ENCODE peak calls at places on chromosomes 6 and 20, in four cellular contexts. Q, F, T and S are unnamed samples.

GRCh38 chr6:31162463-31163165 is 4.2 kb downstream of the TCF19 start:
- DNase-seq in F (no peak), Q (no peak), T (no peak), S (no peak)

GRCh38 chr6:156954781-156955180 is 177.6 kb downstream of the ARID1B start:
- DNase-seq in T (no peak), Q (no peak), F (no peak), S (no peak)

GRCh38 chr6:157333537-157333936 is 10.2 kb upstream of the TMEM242 start:
- DNase-seq in Q (no peak), F (no peak), T (no peak), S (no peak)

GRCh38 chr6:120671519-120671918 is 662.8 kb downstream of the TBC1D32 start:
- DNase-seq in F (peak), Q (no peak), T (no peak), S (no peak)

GRCh38 chr6:81204741-81205140 is 547.7 kb downstream of the TENT5A start:
- DNase-seq in T (peak), F (no peak), Q (no peak), S (no peak)

GRCh38 chr6:92521553-92521952 is 897.8 kb downstream of the EPHA7 start:
- DNase-seq in T (no peak), F (no peak), Q (no peak), S (no peak)

GRCh38 chr6:2807342-2808090 is 34.1 kb downstream of the SERPINB1 start:
- DNase-seq in F (peak), T (no peak), Q (no peak), S (no peak)

GRCh38 chr6:22756365-22756764 is 187.0 kb downstream of the HDGFL1 start:
- DNase-seq in T (peak), F (no peak), Q (no peak), S (no peak)

GRCh38 chr6:44020664-44021425 is 106.4 kb downstream of the MRPL14 start:
- DNase-seq in Q (no peak), T (no peak), F (no peak), S (no peak)

GRCh38 chr20:33059741-33060390 is 6.2 kb downstream of the BPIFB3 start:
- DNase-seq in Q (no peak), F (no peak), T (no peak), S (no peak)

GRCh38 chr20:54995553-54995952 is 520.2 kb downstream of the DOK5 start:
- DNase-seq in T (no peak), F (no peak), Q (no peak), S (no peak)

GRCh38 chr6:36627141-36627540 is 33.0 kb downstream of the SRSF3 start:
- DNase-seq in T (no peak), Q (no peak), F (no peak), S (no peak)

GRCh38 chr6:37628611-37629320 is 68.9 kb downstream of the MDGA1 start:
- DNase-seq in Q (peak), F (no peak), T (no peak), S (no peak)

GRCh38 chr6:4316867-4317400 is 181.6 kb upstream of the ECI2 start:
- DNase-seq in Q (no peak), T (peak), F (no peak), S (no peak)

GRCh38 chr6:633611-634010 is 23.3 kb downstream of the HUS1B start:
- DNase-seq in F (no peak), Q (no peak), T (no peak), S (no peak)

GRCh38 chr6:151647871-151648639 is 154.2 kb downstream of the CCDC170 start:
- DNase-seq in Q (no peak), T (no peak), F (peak), S (peak)

GRCh38 chr20:5843054-5843731 is 93.0 kb downstream of the SHLD1 start:
- DNase-seq in Q (no peak), F (no peak), T (peak), S (no peak)

GRCh38 chr20:61120595-61121515 is 131.2 kb upstream of the CDH4 start:
- DNase-seq in T (peak), Q (no peak), F (peak), S (peak)

GRCh38 chr20:52996130-52996529 is 24.0 kb downstream of the TSHZ2 start:
- DNase-seq in Q (no peak), T (no peak), F (no peak), S (no peak)

GRCh38 chr6:63805808-63806572 is 170.4 kb downstream of the PHF3 start:
- DNase-seq in Q (no peak), F (no peak), T (peak), S (no peak)

GRCh38 chr6:161273356-161273751 is 507 bp downstream of the AGPAT4 start:
- DNase-seq in Q (no peak), T (peak), F (no peak), S (peak)

GRCh38 chr6:46410330-46410953 is 80.8 kb downstream of the RCAN2 start:
- DNase-seq in T (peak), F (peak), Q (peak), S (no peak)

GRCh38 chr6:39961178-39961577 is 26.9 kb upstream of the MOCS1 start:
- DNase-seq in F (no peak), Q (no peak), T (peak), S (no peak)

GRCh38 chr6:524803-525202 is 132.1 kb downstream of the HUS1B start:
- DNase-seq in F (peak), T (no peak), Q (no peak), S (no peak)

GRCh38 chr6:11407403-11407802 is 130.1 kb upstream of the TMEM170B start:
- DNase-seq in F (no peak), T (no peak), Q (no peak), S (no peak)

GRCh38 chr20:63942250-63943006 is 13.8 kb downstream of the UCKL1 start:
- DNase-seq in F (peak), T (no peak), Q (no peak), S (no peak)

GRCh38 chr6:130377911-130378310 is 12.1 kb downstream of the TMEM200A start:
- DNase-seq in T (no peak), F (no peak), Q (no peak), S (no peak)

GRCh38 chr6:132298344-132298949 is 102.8 kb downstream of the MOXD1 start:
- DNase-seq in Q (peak), F (peak), T (peak), S (peak)

GRCh38 chr6:121677551-121677950 is 242.1 kb downstream of the GJA1 start:
- DNase-seq in Q (no peak), T (peak), F (no peak), S (no peak)

GRCh38 chr6:110188791-110189190 is 8.6 kb downstream of the CDC40 start:
- DNase-seq in T (peak), Q (no peak), F (no peak), S (no peak)

GRCh38 chr6:131003419-131004386 is 59.3 kb downstream of the EPB41L2 start:
- DNase-seq in T (no peak), Q (peak), F (no peak), S (no peak)

GRCh38 chr6:74409447-74409846 is 713.4 kb downstream of the CD109 start:
- DNase-seq in T (peak), F (no peak), Q (no peak), S (no peak)

GRCh38 chr6:8644306-8644705 is 209.0 kb upstream of the SLC35B3 start:
- DNase-seq in F (no peak), Q (no peak), T (no peak), S (no peak)

GRCh38 chr20:956330-956951 is 40.3 kb upstream of the ANGPT4 start:
- DNase-seq in F (peak), Q (peak), T (peak), S (peak)

GRCh38 chr20:2847802-2848201 is 7.3 kb downstream of the VPS16 start:
- DNase-seq in Q (no peak), F (no peak), T (no peak), S (no peak)

GRCh38 chr6:145882121-145882531 is 67.5 kb upstream of the FBXO30 start:
- DNase-seq in F (no peak), Q (no peak), T (no peak), S (no peak)

GRCh38 chr6:50990750-50991446 is 172.2 kb downstream of the TFAP2B start:
- DNase-seq in T (no peak), F (no peak), Q (no peak), S (no peak)

GRCh38 chr6:108914235-108915022 is 66.2 kb downstream of the ARMC2 start:
- DNase-seq in T (peak), Q (no peak), F (peak), S (peak)

GRCh38 chr6:13488015-13488895 is 855 bp upstream of the GFOD1 start:
- DNase-seq in F (peak), T (peak), Q (peak), S (peak)

DNA sequence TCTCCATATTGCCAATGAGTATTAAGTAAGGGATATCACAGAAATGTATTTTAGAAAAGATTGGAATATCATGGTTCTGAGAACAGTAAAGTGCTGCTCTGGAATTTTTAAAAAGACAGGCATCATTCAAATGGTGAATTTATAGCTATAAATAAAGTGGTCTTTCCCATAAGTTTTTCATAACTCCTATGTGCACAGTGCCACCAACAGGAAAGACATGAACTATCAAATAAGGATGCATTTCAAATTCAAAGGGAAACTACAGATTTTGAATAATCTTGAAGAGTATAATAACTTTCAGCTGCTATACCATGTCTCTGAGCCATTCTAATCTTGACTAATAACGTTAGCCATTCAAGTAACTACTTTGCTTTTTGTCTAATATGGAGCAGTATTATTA is 456.8 kb upstream of the GJE1 start:
- DNase-seq in T (peak), Q (no peak), F (no peak), S (no peak)
- TF ChIP-seq CTCF in T (peak), Q (peak), F (no peak), S (peak)

GRCh38 chr6:16956371-16956770 is 145.5 kb upstream of the STMND1 start:
- DNase-seq in T (no peak), F (no peak), Q (no peak), S (no peak)
- TF ChIP-seq CTCF in T (no peak), F (no peak), Q (no peak), S (no peak)

GRCh38 chr6:116842374-116842947 is 13.6 kb upstream of the GPRC6A start:
- DNase-seq in Q (no peak), T (no peak), F (no peak), S (no peak)

GRCh38 chr6:116847234-116847633 is 18.4 kb upstream of the GPRC6A start:
- DNase-seq in Q (no peak), F (no peak), T (peak), S (no peak)
- TF ChIP-seq CTCF in Q (peak), F (peak), T (peak), S (peak)

GRCh38 chr6:69867075-69867911 is 937 bp downstream of the COL19A1 start:
- DNase-seq in F (peak), Q (no peak), T (peak), S (peak)
- TF ChIP-seq CTCF in F (no peak), Q (peak), T (no peak), S (peak)